ENCODE peak calls at places on chromosomes 6 and 20, in four cellular contexts. One of them, this sample, is unnamed.

GRCh38 chr6:150006961-150007464 is 18.3 kb downstream of the RAET1L start:
- DNase-seq in astrocyte: no peak
- DNase-seq in mammary epithelial cell: no peak
- DNase-seq in lung: no peak
- DNase-seq in this sample: no peak

GRCh38 chr6:49966334-49966733 is 2.4 kb upstream of the DEFB114 start:
- DNase-seq in astrocyte: no peak
- DNase-seq in mammary epithelial cell: no peak
- DNase-seq in lung: no peak
- DNase-seq in this sample: no peak

GRCh38 chr20:58228484-58229197 is at the start of gene ANKRD60:
- DNase-seq in astrocyte: peak; percentile 65
- DNase-seq in mammary epithelial cell: no peak
- DNase-seq in lung: no peak
- DNase-seq in this sample: no peak

GRCh38 chr20:2304180-2304579 is 8.4 kb downstream of the TGM3 start:
- DNase-seq in astrocyte: no peak
- DNase-seq in mammary epithelial cell: no peak
- DNase-seq in lung: no peak
- DNase-seq in this sample: no peak

GRCh38 chr6:41937472-41937871 is 4.1 kb downstream of the CCND3 start:
- DNase-seq in astrocyte: no peak
- DNase-seq in mammary epithelial cell: no peak
- DNase-seq in lung: no peak
- DNase-seq in this sample: no peak

GRCh38 chr6:146905313-146905712 is 298.9 kb upstream of the STXBP5 start:
- DNase-seq in astrocyte: peak; percentile 75
- DNase-seq in mammary epithelial cell: peak; percentile 86
- DNase-seq in lung: no peak
- DNase-seq in this sample: peak; percentile 30

GRCh38 chr20:34994509-34995131 is 39.0 kb downstream of the MYH7B start:
- DNase-seq in astrocyte: no peak
- DNase-seq in mammary epithelial cell: no peak
- DNase-seq in lung: no peak
- DNase-seq in this sample: no peak

GRCh38 chr6:159279790-159280277 is 110.6 kb downstream of the FNDC1 start:
- DNase-seq in astrocyte: peak; percentile 30
- DNase-seq in mammary epithelial cell: peak; percentile 85
- DNase-seq in lung: no peak
- DNase-seq in this sample: no peak

GRCh38 chr6:138847884-138848283 is 52.0 kb downstream of the ECT2L start:
- DNase-seq in astrocyte: no peak
- DNase-seq in mammary epithelial cell: no peak
- DNase-seq in lung: no peak
- DNase-seq in this sample: no peak

GRCh38 chr20:44761423-44761822 is 15.8 kb downstream of the KCNK15 start:
- DNase-seq in astrocyte: no peak
- DNase-seq in mammary epithelial cell: no peak
- DNase-seq in lung: no peak
- DNase-seq in this sample: no peak

GRCh38 chr6:95413789-95414188 is 163.5 kb upstream of the MANEA start:
- DNase-seq in astrocyte: no peak
- DNase-seq in mammary epithelial cell: no peak
- DNase-seq in lung: no peak
- DNase-seq in this sample: no peak

GRCh38 chr6:42451595-42452170 is at the start of gene TRERF1:
- DNase-seq in astrocyte: peak; percentile 64
- DNase-seq in mammary epithelial cell: peak; percentile 63
- DNase-seq in lung: peak; percentile 39
- DNase-seq in this sample: peak; percentile 42

GRCh38 chr6:168937061-168937460 is 316.6 kb downstream of the THBS2 start:
- DNase-seq in astrocyte: peak; percentile 18
- DNase-seq in mammary epithelial cell: peak; percentile 10
- DNase-seq in lung: no peak
- DNase-seq in this sample: no peak

GRCh38 chr20:36890586-36890985 is 14.6 kb downstream of the TLDC2 start:
- DNase-seq in astrocyte: no peak
- DNase-seq in mammary epithelial cell: no peak
- DNase-seq in lung: no peak
- DNase-seq in this sample: no peak

GRCh38 chr6:159116343-159116742 is 52.9 kb upstream of the FNDC1 start:
- DNase-seq in astrocyte: no peak
- DNase-seq in mammary epithelial cell: no peak
- DNase-seq in lung: no peak
- DNase-seq in this sample: no peak

GRCh38 chr6:88220493-88220892 is 54.3 kb upstream of the CNR1 start:
- DNase-seq in astrocyte: peak; percentile 0
- DNase-seq in mammary epithelial cell: peak; percentile 2
- DNase-seq in lung: no peak
- DNase-seq in this sample: no peak

GRCh38 chr6:128648022-128648598 is 127.7 kb upstream of the PTPRK start:
- DNase-seq in astrocyte: no peak
- DNase-seq in mammary epithelial cell: no peak
- DNase-seq in lung: no peak
- DNase-seq in this sample: no peak

GRCh38 chr20:45303586-45304463 is 2.8 kb upstream of the RBPJL start:
- DNase-seq in astrocyte: no peak
- DNase-seq in mammary epithelial cell: no peak
- DNase-seq in lung: no peak
- DNase-seq in this sample: no peak

GRCh38 chr6:73648166-73648565 is 5.6 kb downstream of the SLC17A5 start:
- DNase-seq in astrocyte: peak; percentile 38
- DNase-seq in mammary epithelial cell: no peak
- DNase-seq in lung: no peak
- DNase-seq in this sample: no peak

GRCh38 chr20:46307139-46307998 is 929 bp downstream of the CDH22 start:
- DNase-seq in astrocyte: peak; percentile 4
- DNase-seq in mammary epithelial cell: peak; percentile 25
- DNase-seq in lung: peak; percentile 49
- DNase-seq in this sample: peak; percentile 55

GRCh38 chr6:139557547-139557946 is 183.1 kb upstream of the CITED2 start:
- DNase-seq in astrocyte: no peak
- DNase-seq in mammary epithelial cell: no peak
- DNase-seq in lung: no peak
- DNase-seq in this sample: no peak

GRCh38 chr20:2179957-2180356 is 78.3 kb downstream of the STK35 start:
- DNase-seq in astrocyte: no peak
- DNase-seq in mammary epithelial cell: no peak
- DNase-seq in lung: no peak
- DNase-seq in this sample: no peak

DNA sequence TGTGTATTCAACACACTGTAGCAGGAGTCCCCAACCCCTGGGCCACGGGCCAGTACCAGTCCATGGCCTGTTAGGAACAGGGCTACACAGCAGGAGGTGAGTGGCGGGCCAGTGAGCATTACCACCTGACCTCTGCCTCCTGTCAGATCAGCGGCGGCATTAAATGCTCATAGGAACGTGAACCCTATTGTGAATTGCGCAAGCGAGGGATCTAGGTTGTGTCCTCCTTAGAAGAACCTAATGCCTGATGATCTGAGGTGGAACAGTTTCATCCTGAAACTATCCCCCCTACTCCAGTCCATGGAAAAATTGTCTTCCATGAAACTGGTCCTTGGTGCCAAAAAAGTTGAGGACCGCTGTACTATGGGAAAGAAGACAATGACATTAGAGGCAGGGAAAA is 386.9 kb downstream of the PREX1 start:
- DNase-seq in astrocyte: no peak
- DNase-seq in mammary epithelial cell: no peak
- DNase-seq in lung: no peak
- DNase-seq in this sample: no peak
- H3K27me3 ChIP-seq in astrocyte: no peaks in the 10 kb centered on the region
- H3K27me3 ChIP-seq in mammary epithelial cell: no peaks in the 10 kb centered on the region
- H3K27me3 ChIP-seq in lung: no peaks in the 10 kb centered on the region
- H3K27me3 ChIP-seq in this sample: no peaks in the 10 kb centered on the region

GRCh38 chr6:131061041-131061770 is 1.8 kb downstream of the EPB41L2 start:
- DNase-seq in astrocyte: peak; percentile 69
- DNase-seq in mammary epithelial cell: no peak
- DNase-seq in lung: no peak
- DNase-seq in this sample: no peak

GRCh38 chr6:131061771-131062160 is 1.3 kb downstream of the EPB41L2 start:
- DNase-seq in astrocyte: no peak
- DNase-seq in mammary epithelial cell: no peak
- DNase-seq in lung: no peak
- DNase-seq in this sample: no peak

GRCh38 chr6:131060311-131060710 is 2.7 kb downstream of the EPB41L2 start:
- DNase-seq in astrocyte: peak; percentile 67
- DNase-seq in mammary epithelial cell: no peak
- DNase-seq in lung: no peak
- DNase-seq in this sample: no peak

GRCh38 chr6:131058236-131058635 is 4.8 kb downstream of the EPB41L2 start:
- DNase-seq in astrocyte: peak; percentile 58
- DNase-seq in mammary epithelial cell: no peak
- DNase-seq in lung: no peak
- DNase-seq in this sample: no peak

GRCh38 chr6:131059486-131059885 is 3.6 kb downstream of the EPB41L2 start:
- DNase-seq in astrocyte: peak; percentile 50
- DNase-seq in mammary epithelial cell: no peak
- DNase-seq in lung: no peak
- DNase-seq in this sample: no peak
- H3K27ac ChIP-seq in astrocyte: peak overlapping the region; percentile 31
- H3K27ac ChIP-seq in mammary epithelial cell: no peak overlapping the region
- H3K27ac ChIP-seq in lung: no peak overlapping the region
- H3K27ac ChIP-seq in this sample: no peak overlapping the region

DNA sequence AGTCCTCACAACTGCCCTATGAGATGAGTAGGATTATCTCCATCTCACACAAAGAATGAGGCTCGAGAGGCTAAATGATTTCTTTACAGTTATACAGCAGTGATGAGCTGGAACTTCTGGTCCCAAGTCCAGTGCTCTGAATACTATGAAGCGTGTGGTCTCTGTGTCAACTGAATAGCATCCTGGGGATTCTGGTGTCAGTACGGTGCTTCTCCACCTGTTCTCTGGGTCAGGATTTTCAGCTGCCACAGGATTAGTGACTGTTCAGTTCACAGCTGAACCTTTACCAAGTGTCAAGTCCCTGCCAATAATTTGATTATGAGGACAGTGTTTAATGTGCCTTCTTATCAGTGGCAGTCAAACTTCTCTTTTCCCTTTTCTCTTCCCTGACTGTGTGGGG is 5.2 kb upstream of the MAFB start:
- DNase-seq in astrocyte: no peak
- DNase-seq in mammary epithelial cell: no peak
- DNase-seq in lung: no peak
- DNase-seq in this sample: no peak
- H3K27me3 ChIP-seq in astrocyte: peaks cover 72% of the 10 kb centered on the region
- H3K27me3 ChIP-seq in mammary epithelial cell: peaks cover 6% of the 10 kb centered on the region
- H3K27me3 ChIP-seq in lung: peaks cover 3% of the 10 kb centered on the region
- H3K27me3 ChIP-seq in this sample: no peaks in the 10 kb centered on the region

GRCh38 chr6:35392111-35392702 is 49.8 kb downstream of the PPARD start:
- DNase-seq in astrocyte: no peak
- DNase-seq in mammary epithelial cell: peak; percentile 94
- DNase-seq in lung: peak; percentile 86
- DNase-seq in this sample: peak; percentile 89
- H3K27ac ChIP-seq in astrocyte: peak overlapping the region; percentile 90
- H3K27ac ChIP-seq in mammary epithelial cell: peak overlapping the region; percentile 96
- H3K27ac ChIP-seq in lung: no peak overlapping the region
- H3K27ac ChIP-seq in this sample: peak overlapping the region; percentile 57